ENCODE peak calls at places on chromosomes 13 and 19, in six cellular contexts. One of them, this sample, is unnamed.

GRCh38 chr19:45523642-45524256 is 16.5 kb downstream of the VASP start:
- DNase-seq in activated CD4-positive, alpha-beta T cell treated with anti-CD3 and anti-CD28 coated beads, Interleukin-2, amount 10 ng/mL, durations not matched to agents 7 days and 5 days: peak; percentile 79
- DNase-seq in endodermal cell: peak; percentile 94
- DNase-seq in fibroblast of the aortic adventitia: peak; percentile 90
- DNase-seq in HT-29: peak; percentile 99
- DNase-seq in GF-D8: peak; percentile 66
- DNase-seq in this sample: peak; percentile 69

GRCh38 chr19:11577451-11578341 is at the start of gene ACP5:
- DNase-seq in activated CD4-positive, alpha-beta T cell treated with anti-CD3 and anti-CD28 coated beads, Interleukin-2, amount 10 ng/mL, durations not matched to agents 7 days and 5 days: no peak
- DNase-seq in endodermal cell: no peak
- DNase-seq in fibroblast of the aortic adventitia: no peak
- DNase-seq in HT-29: no peak
- DNase-seq in GF-D8: no peak
- DNase-seq in this sample: no peak

GRCh38 chr13:38687246-38688229 is 661 bp downstream of the FREM2 start:
- DNase-seq in GF-D8: no peak
- DNase-seq in HT-29: no peak
- DNase-seq in fibroblast of the aortic adventitia: no peak
- DNase-seq in activated CD4-positive, alpha-beta T cell treated with anti-CD3 and anti-CD28 coated beads, Interleukin-2, amount 10 ng/mL, durations not matched to agents 7 days and 5 days: no peak
- DNase-seq in endodermal cell: no peak
- DNase-seq in this sample: no peak

GRCh38 chr19:48405850-48406249 is 12.4 kb downstream of the GRIN2D start:
- DNase-seq in HT-29: no peak
- DNase-seq in activated CD4-positive, alpha-beta T cell treated with anti-CD3 and anti-CD28 coated beads, Interleukin-2, amount 10 ng/mL, durations not matched to agents 7 days and 5 days: no peak
- DNase-seq in fibroblast of the aortic adventitia: no peak
- DNase-seq in GF-D8: no peak
- DNase-seq in endodermal cell: no peak
- DNase-seq in this sample: peak; percentile 17

GRCh38 chr19:57242821-57243220 is 2.4 kb downstream of the ZNF805 start:
- DNase-seq in fibroblast of the aortic adventitia: no peak
- DNase-seq in GF-D8: no peak
- DNase-seq in endodermal cell: no peak
- DNase-seq in activated CD4-positive, alpha-beta T cell treated with anti-CD3 and anti-CD28 coated beads, Interleukin-2, amount 10 ng/mL, durations not matched to agents 7 days and 5 days: no peak
- DNase-seq in HT-29: no peak
- DNase-seq in this sample: no peak

GRCh38 chr19:14550201-14550754 is 20.9 kb downstream of the TECR start:
- DNase-seq in endodermal cell: no peak
- DNase-seq in fibroblast of the aortic adventitia: no peak
- DNase-seq in HT-29: peak; percentile 68
- DNase-seq in GF-D8: no peak
- DNase-seq in activated CD4-positive, alpha-beta T cell treated with anti-CD3 and anti-CD28 coated beads, Interleukin-2, amount 10 ng/mL, durations not matched to agents 7 days and 5 days: no peak
- DNase-seq in this sample: no peak

GRCh38 chr13:109647046-109647445 is 139.3 kb downstream of the IRS2 start:
- DNase-seq in activated CD4-positive, alpha-beta T cell treated with anti-CD3 and anti-CD28 coated beads, Interleukin-2, amount 10 ng/mL, durations not matched to agents 7 days and 5 days: no peak
- DNase-seq in fibroblast of the aortic adventitia: peak; percentile 8
- DNase-seq in endodermal cell: no peak
- DNase-seq in GF-D8: no peak
- DNase-seq in HT-29: no peak
- DNase-seq in this sample: no peak

GRCh38 chr19:34416021-34416545 is 11.9 kb downstream of the PDCD2L start:
- DNase-seq in GF-D8: no peak
- DNase-seq in endodermal cell: no peak
- DNase-seq in activated CD4-positive, alpha-beta T cell treated with anti-CD3 and anti-CD28 coated beads, Interleukin-2, amount 10 ng/mL, durations not matched to agents 7 days and 5 days: no peak
- DNase-seq in fibroblast of the aortic adventitia: no peak
- DNase-seq in HT-29: no peak
- DNase-seq in this sample: peak; percentile 4

GRCh38 chr19:33638167-33639033 is 16.6 kb downstream of the CHST8 start:
- DNase-seq in GF-D8: no peak
- DNase-seq in HT-29: no peak
- DNase-seq in endodermal cell: peak; percentile 29
- DNase-seq in fibroblast of the aortic adventitia: no peak
- DNase-seq in activated CD4-positive, alpha-beta T cell treated with anti-CD3 and anti-CD28 coated beads, Interleukin-2, amount 10 ng/mL, durations not matched to agents 7 days and 5 days: no peak
- DNase-seq in this sample: no peak

GRCh38 chr19:13093407-13094284 is 9.0 kb downstream of the LYL1 start:
- DNase-seq in fibroblast of the aortic adventitia: peak; percentile 86
- DNase-seq in GF-D8: peak; percentile 47
- DNase-seq in activated CD4-positive, alpha-beta T cell treated with anti-CD3 and anti-CD28 coated beads, Interleukin-2, amount 10 ng/mL, durations not matched to agents 7 days and 5 days: peak; percentile 84
- DNase-seq in endodermal cell: peak; percentile 94
- DNase-seq in HT-29: peak; percentile 83
- DNase-seq in this sample: peak; percentile 58

GRCh38 chr13:38636106-38636505 is 50.8 kb upstream of the FREM2 start:
- DNase-seq in GF-D8: no peak
- DNase-seq in HT-29: no peak
- DNase-seq in activated CD4-positive, alpha-beta T cell treated with anti-CD3 and anti-CD28 coated beads, Interleukin-2, amount 10 ng/mL, durations not matched to agents 7 days and 5 days: no peak
- DNase-seq in fibroblast of the aortic adventitia: no peak
- DNase-seq in endodermal cell: no peak
- DNase-seq in this sample: no peak

GRCh38 chr13:49367640-49368431 is 76.0 kb downstream of the CAB39L start:
- DNase-seq in endodermal cell: no peak
- DNase-seq in fibroblast of the aortic adventitia: peak; percentile 49
- DNase-seq in activated CD4-positive, alpha-beta T cell treated with anti-CD3 and anti-CD28 coated beads, Interleukin-2, amount 10 ng/mL, durations not matched to agents 7 days and 5 days: no peak
- DNase-seq in GF-D8: no peak
- DNase-seq in HT-29: no peak
- DNase-seq in this sample: no peak

GRCh38 chr13:96091164-96091931 is 1.4 kb downstream of the HS6ST3 start:
- DNase-seq in GF-D8: no peak
- DNase-seq in fibroblast of the aortic adventitia: peak; percentile 25
- DNase-seq in activated CD4-positive, alpha-beta T cell treated with anti-CD3 and anti-CD28 coated beads, Interleukin-2, amount 10 ng/mL, durations not matched to agents 7 days and 5 days: no peak
- DNase-seq in HT-29: no peak
- DNase-seq in endodermal cell: peak; percentile 80
- DNase-seq in this sample: no peak

GRCh38 chr13:26719356-26719945 is 41.1 kb downstream of the GPR12 start:
- DNase-seq in endodermal cell: no peak
- DNase-seq in fibroblast of the aortic adventitia: peak; percentile 4
- DNase-seq in activated CD4-positive, alpha-beta T cell treated with anti-CD3 and anti-CD28 coated beads, Interleukin-2, amount 10 ng/mL, durations not matched to agents 7 days and 5 days: no peak
- DNase-seq in GF-D8: peak; percentile 97
- DNase-seq in HT-29: peak; percentile 43
- DNase-seq in this sample: no peak

GRCh38 chr19:58559275-58560006 is 1.0 kb upstream of the UBE2M start:
- DNase-seq in endodermal cell: peak; percentile 97
- DNase-seq in GF-D8: no peak
- DNase-seq in activated CD4-positive, alpha-beta T cell treated with anti-CD3 and anti-CD28 coated beads, Interleukin-2, amount 10 ng/mL, durations not matched to agents 7 days and 5 days: peak; percentile 82
- DNase-seq in HT-29: peak; percentile 97
- DNase-seq in fibroblast of the aortic adventitia: peak; percentile 90
- DNase-seq in this sample: peak; percentile 95

GRCh38 chr19:536031-536880 is 4.7 kb downstream of the CDC34 start:
- DNase-seq in fibroblast of the aortic adventitia: no peak
- DNase-seq in HT-29: no peak
- DNase-seq in endodermal cell: no peak
- DNase-seq in activated CD4-positive, alpha-beta T cell treated with anti-CD3 and anti-CD28 coated beads, Interleukin-2, amount 10 ng/mL, durations not matched to agents 7 days and 5 days: no peak
- DNase-seq in GF-D8: no peak
- DNase-seq in this sample: no peak

GRCh38 chr19:18203408-18203862 is 407 bp downstream of the RAB3A start:
- DNase-seq in GF-D8: no peak
- DNase-seq in fibroblast of the aortic adventitia: no peak
- DNase-seq in activated CD4-positive, alpha-beta T cell treated with anti-CD3 and anti-CD28 coated beads, Interleukin-2, amount 10 ng/mL, durations not matched to agents 7 days and 5 days: peak; percentile 59
- DNase-seq in HT-29: no peak
- DNase-seq in endodermal cell: no peak
- DNase-seq in this sample: no peak

GRCh38 chr19:42601811-42602443 is 7.2 kb upstream of the CEACAM8 start:
- DNase-seq in GF-D8: no peak
- DNase-seq in fibroblast of the aortic adventitia: peak; percentile 33
- DNase-seq in endodermal cell: peak; percentile 87
- DNase-seq in activated CD4-positive, alpha-beta T cell treated with anti-CD3 and anti-CD28 coated beads, Interleukin-2, amount 10 ng/mL, durations not matched to agents 7 days and 5 days: peak; percentile 54
- DNase-seq in HT-29: peak; percentile 77
- DNase-seq in this sample: no peak

GRCh38 chr13:41981961-41982723 is 21.2 kb upstream of the VWA8 start:
- DNase-seq in HT-29: no peak
- DNase-seq in fibroblast of the aortic adventitia: peak; percentile 17
- DNase-seq in activated CD4-positive, alpha-beta T cell treated with anti-CD3 and anti-CD28 coated beads, Interleukin-2, amount 10 ng/mL, durations not matched to agents 7 days and 5 days: no peak
- DNase-seq in endodermal cell: no peak
- DNase-seq in GF-D8: no peak
- DNase-seq in this sample: no peak

This sample was measured in NCI-H226.